ENCODE peak calls at places on chromosomes 13 and 19, in four cellular contexts. Y, W, L and O are unnamed samples.

GRCh38 chr19:2777952-2778683 is 5.0 kb downstream of the SGTA start:
- DNase-seq in Y (no peak), W (no peak), L (no peak), O (no peak)

GRCh38 chr19:39110263-39110967 is 15.2 kb upstream of the PAK4 start:
- DNase-seq in Y (peak), W (peak), L (peak), O (peak)

GRCh38 chr13:31012285-31013024 is 80.0 kb downstream of the TEX26 start:
- DNase-seq in Y (peak), W (peak), L (no peak), O (peak)

GRCh38 chr19:29683009-29683408 is 17.7 kb downstream of the PLEKHF1 start:
- DNase-seq in Y (no peak), W (no peak), L (no peak), O (no peak)

GRCh38 chr19:17841810-17842662 is 5.7 kb downstream of the JAK3 start:
- DNase-seq in Y (peak), W (peak), L (peak), O (peak)

GRCh38 chr19:32691291-32691951 is at the start of gene NUDT19:
- DNase-seq in Y (peak), W (peak), L (peak), O (peak)

GRCh38 chr13:113390874-113391497 is 27.1 kb upstream of the GRTP1 start:
- DNase-seq in Y (no peak), W (no peak), L (no peak), O (no peak)

GRCh38 chr13:51240888-51241475 is 18.8 kb downstream of the FAM124A start:
- DNase-seq in Y (no peak), W (no peak), L (no peak), O (no peak)

GRCh38 chr13:110340812-110341444 is 33.8 kb downstream of the COL4A2 start:
- DNase-seq in Y (peak), W (peak), L (no peak), O (peak)

GRCh38 chr19:21328402-21328801 is 808 bp downstream of the ZNF708 start:
- DNase-seq in Y (peak), W (no peak), L (no peak), O (peak)

GRCh38 chr13:30818323-30818960 is 83.1 kb downstream of the ALOX5AP start:
- DNase-seq in Y (peak), W (peak), L (no peak), O (peak)

GRCh38 chr19:35639321-35639639 is 2.3 kb upstream of the ETV2 start:
- DNase-seq in Y (no peak), W (no peak), L (no peak), O (no peak)

GRCh38 chr13:30364876-30365275 is 57.4 kb upstream of the UBE2L5 start:
- DNase-seq in Y (peak), W (no peak), L (no peak), O (peak)

GRCh38 chr13:97328222-97328790 is 105.7 kb upstream of the RAP2A start:
- DNase-seq in Y (peak), W (peak), L (no peak), O (peak)